ENCODE peak calls at places on chromosome 7, in four cellular contexts. E is HepG2, Q is A549, M is K562. P is an unnamed sample.

GRCh38 chr7:142438235-142438922 is 180.5 kb upstream of the PRSS58 start:
- DNase-seq in E (peak; percentile 9), Q (peak; percentile 66), M (peak; percentile 87), P (peak; percentile 64)

GRCh38 chr7:11082552-11083213 is 109.0 kb downstream of the PHF14 start:
- DNase-seq in E (peak; percentile 75), M (no peak), Q (peak; percentile 90), P (peak; percentile 2)

GRCh38 chr7:22417349-22417748 is 60.4 kb upstream of the RAPGEF5 start:
- DNase-seq in Q (no peak), E (no peak), M (no peak), P (no peak)

GRCh38 chr7:77427996-77428603 is 12.0 kb upstream of the GSAP start:
- DNase-seq in Q (no peak), M (no peak), E (no peak), P (peak; percentile 78)

GRCh38 chr7:151008511-151009323 is 15.6 kb downstream of the ATG9B start:
- DNase-seq in Q (peak; percentile 50), M (peak; percentile 98), E (peak; percentile 47), P (no peak)

GRCh38 chr7:81618400-81619014 is 151.3 kb downstream of the HGF start:
- DNase-seq in Q (peak; percentile 71), M (no peak), E (peak; percentile 11), P (peak; percentile 98)

GRCh38 chr7:129550673-129551360 is 48.5 kb downstream of the SMKR1 start:
- DNase-seq in M (no peak), E (no peak), Q (no peak), P (no peak)

GRCh38 chr7:43834463-43835251 is 34.7 kb downstream of the MRPS24 start:
- DNase-seq in E (no peak), Q (peak; percentile 66), M (no peak), P (peak; percentile 40)

GRCh38 chr7:29556405-29557195 is 7.0 kb upstream of the PRR15 start:
- DNase-seq in M (no peak), E (no peak), Q (no peak), P (no peak)

GRCh38 chr7:128742206-128742605 is 3.0 kb downstream of the CALU start:
- DNase-seq in E (no peak), M (no peak), Q (no peak), P (peak; percentile 66)

GRCh38 chr7:98423043-98423442 is 22.2 kb upstream of the BAIAP2L1 start:
- DNase-seq in E (peak; percentile 36), M (peak; percentile 53), Q (peak; percentile 82), P (peak; percentile 30)

GRCh38 chr7:100570954-100571828 is 2.5 kb downstream of the SAP25 start:
- DNase-seq in E (peak; percentile 80), Q (no peak), M (no peak), P (no peak)

GRCh38 chr7:101100858-101101847 is 15.9 kb downstream of the TRIM56 start:
- DNase-seq in Q (no peak), M (no peak), E (no peak), P (no peak)

GRCh38 chr7:90453931-90454330 is 15.5 kb upstream of the PTTG1IP2 start:
- DNase-seq in M (no peak), Q (no peak), E (no peak), P (no peak)

GRCh38 chr7:90459888-90460287 is 9.6 kb upstream of the PTTG1IP2 start:
- DNase-seq in E (peak; percentile 3), Q (peak; percentile 6), M (no peak), P (peak; percentile 8)

GRCh38 chr7:90461216-90461615 is 8.2 kb upstream of the PTTG1IP2 start:
- DNase-seq in E (no peak), Q (no peak), M (no peak), P (peak; percentile 18)

GRCh38 chr7:90455163-90456030 is 14.0 kb upstream of the PTTG1IP2 start:
- DNase-seq in E (peak; percentile 10), Q (peak; percentile 32), M (peak; percentile 32), P (peak; percentile 57)

DNA sequence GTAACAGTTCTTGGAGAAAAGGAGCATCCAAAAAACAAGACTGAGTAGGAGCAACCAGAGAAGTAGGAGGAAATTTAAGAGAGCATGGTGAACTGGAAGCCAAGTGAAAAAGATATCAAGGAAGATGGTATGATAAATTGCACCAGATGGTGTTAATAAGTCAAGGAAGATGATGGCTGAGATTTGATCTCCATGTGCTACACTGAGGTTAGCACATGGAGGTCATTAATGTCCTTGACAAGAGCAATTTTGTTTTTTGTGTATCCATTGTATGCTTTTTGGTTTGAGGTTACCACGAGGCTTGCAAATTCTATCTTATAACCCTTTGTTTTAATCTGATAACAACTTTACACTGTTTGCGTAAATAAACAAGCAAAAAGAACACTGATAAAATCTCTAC is 11.3 kb upstream of the PTTG1IP2 start:
- DNase-seq in Q (no peak), E (no peak), M (no peak), P (no peak)
- TF ChIP-seq MAZ in Q (no peak), E (no peak), M (no peak), P (no peak)

DNA sequence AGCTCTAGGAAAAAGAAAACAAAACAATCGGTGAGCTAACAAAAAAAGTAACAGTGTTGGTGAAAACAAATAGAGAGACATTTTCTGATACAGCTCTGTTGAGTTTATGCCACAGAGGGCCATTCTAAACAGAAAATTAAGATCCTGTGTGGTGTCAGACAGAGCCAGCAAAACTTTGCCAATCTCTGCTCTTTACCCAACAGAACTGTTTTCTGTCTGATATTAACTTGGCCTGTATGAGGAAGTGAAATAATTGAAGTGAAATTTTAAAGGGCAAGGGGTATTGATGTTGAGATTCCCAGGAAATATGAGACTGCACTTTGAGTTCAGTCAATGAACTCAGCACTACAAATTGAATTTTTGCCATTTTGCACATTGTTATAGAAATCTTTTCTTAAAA is 101.0 kb downstream of the AOAH start:
- DNase-seq in M (no peak), Q (no peak), E (no peak), P (no peak)
- TF ChIP-seq MAZ in M (no peak), Q (no peak), E (no peak), P (no peak)

GRCh38 chr7:135919071-135919841 is 57.9 kb downstream of the MTPN start:
- DNase-seq in M (no peak), E (no peak), Q (no peak), P (no peak)
- TF ChIP-seq MAZ in M (no peak), E (no peak), Q (no peak), P (no peak)

GRCh38 chr7:155277385-155277994 is 20.2 kb upstream of the INSIG1 start:
- DNase-seq in Q (no peak), M (no peak), E (no peak), P (no peak)

GRCh38 chr7:155280446-155281410 is 16.9 kb upstream of the INSIG1 start:
- DNase-seq in Q (no peak), E (no peak), M (no peak), P (no peak)

GRCh38 chr7:155279787-155280445 is 17.8 kb upstream of the INSIG1 start:
- DNase-seq in E (no peak), M (no peak), Q (no peak), P (no peak)

GRCh38 chr7:155276800-155277375 is 20.8 kb upstream of the INSIG1 start:
- DNase-seq in M (no peak), Q (no peak), E (no peak), P (no peak)

GRCh38 chr7:155278921-155279320 is 18.8 kb upstream of the INSIG1 start:
- DNase-seq in Q (no peak), M (no peak), E (no peak), P (no peak)
- TF ChIP-seq MAZ in Q (no peak), M (no peak), E (no peak), P (no peak)

P was measured in IMR-90.